ENCODE peak calls at places on chromosomes 2 and 18, in eight cellular contexts. T is GM23338, C is AG09319, L is psoas muscle, I is GM13977, Y is A549, D is IMR-90, X is B cell. J is an unnamed sample.

GRCh38 chr2:3466966-3467365 is 52.4 kb downstream of the ADI1 start:
- DNase-seq in T (no peak), C (no peak), L (peak), I (no peak), Y (no peak), D (no peak), X (no peak), J (no peak)

GRCh38 chr2:95391641-95392310 is 10.7 kb upstream of the FAHD2A start:
- DNase-seq in T (no peak), C (no peak), L (no peak), I (no peak), Y (no peak), D (no peak), X (no peak), J (no peak)

GRCh38 chr2:15773204-15773603 is 167.1 kb upstream of the MYCN start:
- DNase-seq in T (no peak), C (no peak), L (no peak), I (no peak), Y (no peak), D (no peak), X (no peak), J (no peak)

GRCh38 chr18:76131738-76132137 is 363.3 kb downstream of the ZNF516 start:
- DNase-seq in T (no peak), C (no peak), L (no peak), I (no peak), Y (no peak), D (no peak), X (no peak), J (no peak)

GRCh38 chr2:124112966-124113365 is 87.9 kb downstream of the CNTNAP5 start:
- DNase-seq in T (no peak), C (no peak), L (no peak), I (no peak), Y (no peak), D (peak), X (no peak), J (peak)

GRCh38 chr2:233349005-233349998 is 5.0 kb upstream of the DGKD start:
- DNase-seq in T (no peak), C (no peak), L (peak), I (peak), Y (no peak), D (peak), X (peak), J (no peak)

GRCh38 chr18:11392292-11392691 is 217.1 kb upstream of the SLC35G4 start:
- DNase-seq in T (peak), C (no peak), L (no peak), I (no peak), Y (no peak), D (no peak), X (no peak), J (no peak)

GRCh38 chr18:59606193-59607175 is 90.7 kb downstream of the CCBE1 start:
- DNase-seq in T (no peak), C (peak), L (no peak), I (no peak), Y (no peak), D (peak), X (no peak), J (no peak)

GRCh38 chr2:11532434-11533055 is 1.3 kb upstream of the GREB1 start:
- DNase-seq in T (no peak), C (no peak), L (no peak), I (no peak), Y (no peak), D (peak), X (no peak), J (no peak)

GRCh38 chr18:7749510-7749981 is 182.4 kb downstream of the PTPRM start:
- DNase-seq in T (no peak), C (no peak), L (no peak), I (no peak), Y (no peak), D (no peak), X (no peak), J (no peak)

GRCh38 chr2:20585351-20585709 is 65.6 kb downstream of the HS1BP3 start:
- DNase-seq in T (no peak), C (no peak), L (no peak), I (no peak), Y (no peak), D (no peak), X (no peak), J (no peak)

GRCh38 chr18:23238152-23238531 is 102.9 kb downstream of the CABLES1 start:
- DNase-seq in T (no peak), C (no peak), L (no peak), I (no peak), Y (no peak), D (peak), X (no peak), J (peak)

GRCh38 chr2:241894681-241895426 is 25.3 kb downstream of the RTP5 start:
- DNase-seq in T (no peak), C (no peak), L (peak), I (no peak), Y (no peak), D (no peak), X (no peak), J (no peak)

GRCh38 chr2:178476477-178476876 is 1.9 kb downstream of the FKBP7 start:
- DNase-seq in T (no peak), C (no peak), L (no peak), I (no peak), Y (no peak), D (no peak), X (no peak), J (no peak)

GRCh38 chr2:9380702-9381628 is 42.4 kb downstream of the ITGB1BP1 start:
- DNase-seq in T (no peak), C (peak), L (peak), I (no peak), Y (peak), D (peak), X (no peak), J (peak)

GRCh38 chr2:124264496-124265160 is 239.5 kb downstream of the CNTNAP5 start:
- DNase-seq in T (no peak), C (no peak), L (no peak), I (no peak), Y (no peak), D (no peak), X (no peak), J (no peak)

GRCh38 chr2:214740867-214741266 is 68.6 kb downstream of the BARD1 start:
- DNase-seq in T (no peak), C (no peak), L (no peak), I (no peak), Y (no peak), D (no peak), X (no peak), J (no peak)

GRCh38 chr2:142877265-142877756 is at the start of gene KYNU:
- DNase-seq in T (no peak), C (no peak), L (no peak), I (peak), Y (peak), D (peak), X (no peak), J (no peak)

GRCh38 chr2:105919826-105920225 is 175.1 kb downstream of the NCK2 start:
- DNase-seq in T (peak), C (no peak), L (no peak), I (no peak), Y (peak), D (peak), X (no peak), J (peak)

GRCh38 chr2:31268344-31268743 is 34.4 kb downstream of the EHD3 start:
- DNase-seq in T (peak), C (no peak), L (no peak), I (no peak), Y (no peak), D (no peak), X (no peak), J (no peak)

GRCh38 chr2:164542584-164543021 is 78.7 kb downstream of the GRB14 start:
- DNase-seq in T (no peak), C (peak), L (no peak), I (no peak), Y (peak), D (peak), X (no peak), J (peak)

GRCh38 chr2:238790877-238791276 is 57.0 kb upstream of the TWIST2 start:
- DNase-seq in T (no peak), C (no peak), L (no peak), I (no peak), Y (no peak), D (no peak), X (no peak), J (no peak)

GRCh38 chr2:114527330-114527983 is 85.0 kb downstream of the DPP10 start:
- DNase-seq in T (no peak), C (no peak), L (no peak), I (no peak), Y (no peak), D (no peak), X (no peak), J (no peak)

GRCh38 chr2:68774569-68775271 is 40.1 kb downstream of the ARHGAP25 start:
- DNase-seq in T (no peak), C (no peak), L (peak), I (peak), Y (no peak), D (peak), X (peak), J (no peak)

GRCh38 chr2:23430263-23430662 is 45.3 kb downstream of the KLHL29 start:
- DNase-seq in T (no peak), C (peak), L (no peak), I (no peak), Y (no peak), D (peak), X (no peak), J (peak)

GRCh38 chr2:206584323-206585116 is 57.8 kb upstream of the FAM237A start:
- DNase-seq in T (no peak), C (no peak), L (no peak), I (no peak), Y (peak), D (no peak), X (no peak), J (no peak)

GRCh38 chr2:203681978-203682377 is 24.5 kb upstream of the CD28 start:
- DNase-seq in T (no peak), C (no peak), L (no peak), I (no peak), Y (no peak), D (no peak), X (no peak), J (no peak)

GRCh38 chr18:76075777-76076176 is 419.3 kb downstream of the ZNF516 start:
- DNase-seq in T (no peak), C (no peak), L (no peak), I (no peak), Y (no peak), D (no peak), X (no peak), J (no peak)

GRCh38 chr2:8462280-8462679 is 219.6 kb upstream of the ID2 start:
- DNase-seq in T (no peak), C (no peak), L (no peak), I (no peak), Y (no peak), D (no peak), X (no peak), J (no peak)

GRCh38 chr2:190344275-190344827 is 962 bp downstream of the INPP1 start:
- DNase-seq in T (peak), C (no peak), L (peak), I (peak), Y (peak), D (no peak), X (no peak), J (no peak)

GRCh38 chr2:204472375-204472774 is 72.9 kb upstream of the PARD3B start:
- DNase-seq in T (no peak), C (no peak), L (no peak), I (no peak), Y (no peak), D (peak), X (no peak), J (no peak)

GRCh38 chr18:11842562-11842961 is 8.7 kb upstream of the CHMP1B start:
- DNase-seq in T (no peak), C (no peak), L (no peak), I (no peak), Y (no peak), D (no peak), X (no peak), J (no peak)

GRCh38 chr2:217880490-217880889 is 122.3 kb downstream of the TNS1 start:
- DNase-seq in T (no peak), C (no peak), L (no peak), I (no peak), Y (no peak), D (no peak), X (no peak), J (no peak)
- TF ChIP-seq CTCF in T (peak), C (no peak), L (no peak), I (no peak), Y (no peak), D (no peak), X (no peak), J (peak)

GRCh38 chr2:108593547-108594098 is 59.4 kb downstream of the LIMS1 start:
- DNase-seq in T (no peak), C (no peak), L (no peak), I (no peak), Y (peak), D (peak), X (no peak), J (peak)
- TF ChIP-seq CTCF in T (peak), C (peak), L (no peak), I (no peak), Y (no peak), D (peak), X (no peak), J (no peak)

DNA sequence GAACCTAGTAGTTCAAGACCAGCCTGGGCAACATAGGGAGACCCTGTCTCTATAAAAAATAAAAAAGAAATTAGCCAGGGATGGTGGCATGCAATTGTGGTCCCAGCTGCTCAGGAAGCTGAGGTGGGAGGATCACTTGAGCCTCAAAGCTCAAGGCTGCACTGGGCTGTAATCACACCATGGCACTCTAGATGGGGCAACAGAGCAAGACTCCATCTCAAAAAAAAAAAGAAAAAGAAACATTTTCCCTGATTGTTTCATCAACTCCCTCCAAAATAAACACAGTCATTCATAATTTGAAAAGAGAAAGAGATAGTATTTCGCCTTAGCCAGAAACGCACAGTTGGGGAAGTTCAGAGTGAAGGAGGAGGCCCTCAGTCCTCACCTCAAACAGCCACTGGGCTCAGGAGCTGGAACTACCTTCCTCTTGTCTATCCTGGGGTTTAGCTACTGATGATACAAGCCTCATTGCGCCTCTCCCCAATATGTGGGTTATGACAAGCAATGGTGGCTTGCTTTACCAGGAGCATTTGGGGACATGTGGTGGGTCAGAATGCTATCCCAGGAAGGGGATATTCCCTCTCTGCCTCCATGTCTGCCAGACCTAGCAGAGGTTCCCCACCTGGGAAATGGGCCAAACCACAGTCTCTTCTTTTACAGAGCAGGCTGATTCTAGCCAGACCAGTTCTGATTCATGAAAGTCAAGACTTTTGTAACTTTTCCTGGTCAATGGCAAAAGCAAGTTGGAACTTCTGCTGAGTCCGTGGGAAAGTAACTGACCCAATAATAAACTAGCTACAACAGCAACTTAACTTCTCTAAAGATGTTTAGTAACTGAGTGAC is 22.2 kb upstream of the TMEM87B start:
- DNase-seq in T (no peak), C (no peak), L (no peak), I (no peak), Y (no peak), D (peak), X (no peak), J (no peak)
- TF ChIP-seq CTCF in T (no peak), C (no peak), L (no peak), I (no peak), Y (no peak), D (no peak), X (no peak), J (peak)

DNA sequence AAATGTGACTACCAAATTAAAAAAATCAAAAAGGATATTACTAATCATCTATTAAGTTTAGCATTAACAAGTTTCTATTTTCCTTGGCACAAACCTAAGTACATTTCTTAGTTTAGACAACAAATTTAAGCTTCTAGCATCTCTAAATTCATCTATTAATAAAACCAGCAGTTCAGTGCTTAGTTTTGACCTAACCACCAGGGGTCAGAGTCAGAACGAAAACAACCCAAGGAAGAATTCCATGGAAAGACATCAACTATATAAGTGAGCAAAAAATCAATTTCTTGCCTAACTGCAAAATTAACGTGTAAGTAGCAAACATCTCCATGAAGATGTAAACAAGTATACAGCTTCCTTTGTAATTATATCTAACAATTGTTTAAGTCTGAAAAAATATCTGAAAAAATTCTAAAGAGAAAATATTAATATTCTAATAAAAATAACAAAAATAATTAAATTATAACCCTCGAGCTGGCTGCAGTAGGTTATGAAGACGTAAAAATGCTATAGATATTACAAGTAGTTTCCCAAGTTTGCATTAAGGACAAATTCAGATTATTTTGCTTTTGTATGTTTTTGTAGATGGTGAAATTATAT is 83.7 kb downstream of the CERKL start:
- DNase-seq in T (peak), C (no peak), L (no peak), I (no peak), Y (peak), D (peak), X (no peak), J (no peak)
- TF ChIP-seq CTCF in T (peak), C (peak), L (peak), I (peak), Y (peak), D (peak), X (peak), J (peak)

GRCh38 chr2:122341007-122341406 is 585.6 kb downstream of the TSN start:
- DNase-seq in T (no peak), C (no peak), L (no peak), I (no peak), Y (no peak), D (no peak), X (no peak), J (no peak)

GRCh38 chr2:122340246-122340645 is 584.8 kb downstream of the TSN start:
- DNase-seq in T (no peak), C (no peak), L (no peak), I (peak), Y (no peak), D (no peak), X (no peak), J (no peak)

GRCh38 chr2:122338000-122338399 is 582.5 kb downstream of the TSN start:
- DNase-seq in T (no peak), C (no peak), L (no peak), I (no peak), Y (no peak), D (no peak), X (no peak), J (no peak)
- TF ChIP-seq CTCF in T (peak), C (no peak), L (no peak), I (no peak), Y (no peak), D (no peak), X (no peak), J (no peak)

DNA sequence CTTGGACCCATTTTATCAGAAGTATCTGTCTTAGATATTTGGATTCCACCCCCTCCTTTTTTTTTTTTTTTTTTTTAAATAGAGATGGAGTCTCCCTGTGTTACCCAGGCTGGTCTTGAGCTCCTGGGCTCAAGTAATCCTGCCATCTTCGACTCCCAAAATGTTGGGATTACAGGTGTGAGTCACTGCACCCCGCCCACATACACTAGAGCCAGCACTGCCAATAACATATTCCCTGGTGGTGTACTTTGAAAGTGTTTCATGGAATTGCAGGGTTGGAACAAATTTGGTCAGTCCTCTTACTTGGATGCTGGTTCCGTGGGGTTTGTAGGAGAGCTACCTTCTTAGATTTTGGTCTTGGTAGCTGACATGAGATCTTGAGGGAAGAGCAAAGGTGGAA is 15.0 kb downstream of the PDCL3 start:
- DNase-seq in T (no peak), C (no peak), L (no peak), I (no peak), Y (peak), D (no peak), X (no peak), J (no peak)
- TF ChIP-seq CTCF in T (no peak), C (no peak), L (no peak), I (no peak), Y (no peak), D (no peak), X (no peak), J (no peak)

GRCh38 chr2:201343559-201343958 is 13.6 kb downstream of the FLACC1 start:
- DNase-seq in T (no peak), C (no peak), L (no peak), I (no peak), Y (no peak), D (no peak), X (no peak), J (no peak)

GRCh38 chr2:201342923-201343322 is 14.2 kb downstream of the FLACC1 start:
- DNase-seq in T (no peak), C (no peak), L (no peak), I (no peak), Y (no peak), D (no peak), X (no peak), J (no peak)

GRCh38 chr2:201345636-201346213 is 11.4 kb downstream of the FLACC1 start:
- DNase-seq in T (no peak), C (no peak), L (no peak), I (no peak), Y (no peak), D (no peak), X (no peak), J (no peak)

GRCh38 chr2:201347154-201347553 is 10.0 kb downstream of the FLACC1 start:
- DNase-seq in T (no peak), C (no peak), L (no peak), I (no peak), Y (no peak), D (no peak), X (no peak), J (no peak)

DNA sequence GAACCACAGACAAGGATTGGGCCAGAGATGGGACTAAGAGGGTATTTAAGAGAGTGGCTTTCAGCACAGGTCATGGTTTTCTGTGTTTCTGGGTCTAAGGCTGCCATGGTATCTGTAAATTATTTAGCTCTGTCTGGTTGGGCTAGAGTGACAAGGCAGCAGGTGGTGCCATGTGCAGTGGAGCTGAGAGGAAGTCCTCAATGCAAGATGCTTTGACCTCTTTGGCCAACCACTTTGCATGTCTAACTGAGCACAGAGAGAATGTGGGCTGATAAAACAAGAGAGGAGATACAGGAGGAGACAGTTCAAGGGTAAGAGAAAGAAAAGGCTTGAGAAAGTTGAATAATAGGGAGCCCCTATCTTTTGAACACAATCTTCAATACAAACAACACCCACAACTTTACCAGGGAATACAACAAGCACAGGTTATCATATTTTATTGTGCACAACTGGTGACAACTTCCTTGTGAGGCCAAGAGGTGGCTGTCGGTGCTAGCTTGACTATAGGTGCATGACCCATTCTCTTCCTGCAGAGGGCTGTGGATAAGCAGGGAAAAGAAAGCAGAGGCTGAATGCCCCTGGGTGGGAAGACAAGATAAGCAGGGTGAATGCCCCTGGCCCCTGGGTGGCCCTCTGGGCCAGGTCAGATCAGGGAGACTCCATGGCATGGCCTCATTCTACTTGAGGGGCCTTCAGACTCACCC is 12.3 kb downstream of the FLACC1 start:
- DNase-seq in T (peak), C (no peak), L (no peak), I (peak), Y (peak), D (no peak), X (no peak), J (no peak)
- TF ChIP-seq CTCF in T (peak), C (no peak), L (no peak), I (no peak), Y (peak), D (no peak), X (no peak), J (no peak)

GRCh38 chr2:49490710-49491109 is 336.4 kb upstream of the FSHR start:
- DNase-seq in T (peak), C (no peak), L (no peak), I (peak), Y (peak), D (no peak), X (no peak), J (no peak)
- TF ChIP-seq CTCF in T (peak), C (no peak), L (no peak), I (peak), Y (peak), D (no peak), X (no peak), J (peak)